ENCODE peak calls at places on chromosomes 3 and 15, in six cellular contexts. R is body of pancreas; P is tibial artery; Z is adrenal gland; S is CD8-positive, alpha-beta T cell; Y is mesenchymal stem cell. E is an unnamed sample.
A peak's percentile ranks its signal among the peaks of the same experiment; 100 is the strongest.

GRCh38 chr3:40765884-40766283 is 241.1 kb downstream of the ZNF621 start:
- DNase-seq in R (no peak), P (peak; percentile 31), Z (no peak), S (no peak), Y (no peak), E (no peak)

GRCh38 chr3:112000971-112001370 is 2.2 kb downstream of the TAGLN3 start:
- DNase-seq in R (no peak), P (no peak), Z (no peak), S (no peak), Y (no peak), E (peak; percentile 2)

GRCh38 chr3:188262913-188263683 is 109.1 kb downstream of the LPP start:
- DNase-seq in R (no peak), P (peak; percentile 60), Z (peak; percentile 44), S (no peak), Y (peak; percentile 91), E (peak; percentile 64)

GRCh38 chr3:141959531-141959920 is 83.1 kb downstream of the ATP1B3 start:
- DNase-seq in R (no peak), P (no peak), Z (no peak), S (no peak), Y (no peak), E (no peak)

GRCh38 chr3:10263549-10264363 is 15.5 kb downstream of the TATDN2 start:
- DNase-seq in R (peak; percentile 36), P (no peak), Z (peak; percentile 56), S (peak; percentile 72), Y (peak; percentile 80), E (no peak)

GRCh38 chr15:66702770-66703539 is 919 bp downstream of the SMAD6 start:
- DNase-seq in R (peak; percentile 13), P (no peak), Z (no peak), S (no peak), Y (peak; percentile 51), E (peak; percentile 44)

GRCh38 chr3:69724722-69725435 is 14.4 kb upstream of the MITF start:
- DNase-seq in R (no peak), P (no peak), Z (no peak), S (no peak), Y (peak; percentile 47), E (peak; percentile 49)

GRCh38 chr3:124483915-124484470 is 246.3 kb upstream of the UMPS start:
- DNase-seq in R (no peak), P (no peak), Z (no peak), S (no peak), Y (peak; percentile 7), E (no peak)

GRCh38 chr3:52794612-52795099 is at the start of gene ITIH3:
- DNase-seq in R (no peak), P (peak; percentile 39), Z (no peak), S (no peak), Y (no peak), E (no peak)

GRCh38 chr3:170499562-170500156 is 81.0 kb downstream of the CLDN11 start:
- DNase-seq in R (peak; percentile 36), P (peak; percentile 36), Z (peak; percentile 77), S (no peak), Y (no peak), E (no peak)

GRCh38 chr15:78046796-78047341 is 30.6 kb downstream of the TBC1D2B start:
- DNase-seq in R (peak; percentile 45), P (no peak), Z (no peak), S (peak; percentile 58), Y (peak; percentile 38), E (no peak)

GRCh38 chr15:37981781-37982180 is 47.3 kb downstream of the TMCO5A start:
- DNase-seq in R (no peak), P (no peak), Z (no peak), S (no peak), Y (peak; percentile 56), E (peak; percentile 11)

GRCh38 chr15:42880121-42880520 is 40.5 kb downstream of the TTBK2 start:
- DNase-seq in R (no peak), P (no peak), Z (no peak), S (no peak), Y (no peak), E (no peak)

GRCh38 chr3:6644070-6644929 is 216.6 kb upstream of the GRM7 start:
- DNase-seq in R (no peak), P (no peak), Z (no peak), S (no peak), Y (no peak), E (no peak)

GRCh38 chr15:25701716-25702465 is 161.2 kb downstream of the ATP10A start:
- DNase-seq in R (no peak), P (no peak), Z (no peak), S (no peak), Y (no peak), E (no peak)

GRCh38 chr3:4343258-4343657 is 40.1 kb downstream of the SETMAR start:
- DNase-seq in R (no peak), P (no peak), Z (no peak), S (no peak), Y (peak; percentile 60), E (no peak)
- H3K27ac ChIP-seq in R (no peak overlapping the region), P (no peak overlapping the region), Z (no peak overlapping the region), S (no peak overlapping the region), Y (no peak overlapping the region), E (no peak overlapping the region)

GRCh38 chr3:134360046-134360445 is 14.2 kb downstream of the AMOTL2 start:
- DNase-seq in R (no peak), P (no peak), Z (no peak), S (no peak), Y (no peak), E (no peak)

GRCh38 chr3:134361162-134361831 is 12.9 kb downstream of the AMOTL2 start:
- DNase-seq in R (no peak), P (no peak), Z (no peak), S (no peak), Y (no peak), E (no peak)

GRCh38 chr3:134357914-134358811 is 16.1 kb downstream of the AMOTL2 start:
- DNase-seq in R (peak; percentile 57), P (no peak), Z (peak; percentile 41), S (no peak), Y (peak; percentile 96), E (peak; percentile 89)

GRCh38 chr3:134357261-134357913 is 16.9 kb downstream of the AMOTL2 start:
- DNase-seq in R (no peak), P (no peak), Z (peak; percentile 37), S (no peak), Y (no peak), E (no peak)

DNA sequence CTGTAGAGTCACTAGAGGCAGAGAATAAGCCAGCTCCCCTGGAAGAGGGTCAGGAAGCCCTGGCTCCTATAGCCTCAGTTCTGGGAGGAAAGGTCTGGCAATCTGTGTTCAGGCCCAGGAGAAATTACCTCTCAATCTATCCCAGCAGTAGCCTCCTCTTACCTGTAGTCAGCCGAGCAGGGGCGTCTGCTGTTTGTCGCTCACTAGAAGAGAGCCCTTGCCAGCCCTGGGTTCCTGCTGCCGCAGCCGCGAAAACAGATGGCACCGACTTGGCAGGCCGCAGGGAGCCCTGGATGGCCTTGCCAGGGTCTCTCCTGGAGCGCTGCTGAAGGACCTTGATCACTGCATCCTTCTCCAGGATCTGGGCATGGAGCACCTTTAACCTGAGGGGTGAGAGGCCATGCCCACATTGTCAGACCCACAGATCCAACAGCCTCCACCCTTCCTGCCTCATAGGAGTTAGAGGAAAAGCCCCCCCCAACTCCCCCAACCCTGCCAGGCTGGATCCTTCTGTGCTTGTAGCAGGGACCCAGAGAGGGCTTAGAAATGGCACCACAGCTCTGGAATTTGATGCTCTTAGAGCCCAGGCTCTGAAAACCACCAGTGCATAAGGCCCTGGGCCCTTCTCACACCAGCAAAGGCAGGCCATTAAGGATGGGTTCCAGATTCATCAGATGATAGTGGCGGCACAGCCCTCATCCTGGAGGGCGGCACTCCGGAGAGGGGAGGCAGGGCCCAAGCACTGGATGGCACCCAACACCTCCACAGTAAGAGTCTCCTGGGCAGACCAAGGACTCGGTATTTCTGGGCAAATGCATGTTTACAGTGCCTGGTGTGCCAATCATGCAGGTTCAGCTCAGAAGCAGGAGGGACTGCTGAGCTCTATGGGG is 14.9 kb downstream of the AMOTL2 start:
- DNase-seq in R (no peak), P (no peak), Z (no peak), S (no peak), Y (no peak), E (no peak)
- H3K4me1 ChIP-seq in R (peaks cover 91% of the 10 kb centered on the region), P (peaks cover 98% of the 10 kb centered on the region), Z (peaks cover 50% of the 10 kb centered on the region), S (peaks cover 12% of the 10 kb centered on the region), Y (peaks cover 73% of the 10 kb centered on the region), E (peaks cover 84% of the 10 kb centered on the region)

DNA sequence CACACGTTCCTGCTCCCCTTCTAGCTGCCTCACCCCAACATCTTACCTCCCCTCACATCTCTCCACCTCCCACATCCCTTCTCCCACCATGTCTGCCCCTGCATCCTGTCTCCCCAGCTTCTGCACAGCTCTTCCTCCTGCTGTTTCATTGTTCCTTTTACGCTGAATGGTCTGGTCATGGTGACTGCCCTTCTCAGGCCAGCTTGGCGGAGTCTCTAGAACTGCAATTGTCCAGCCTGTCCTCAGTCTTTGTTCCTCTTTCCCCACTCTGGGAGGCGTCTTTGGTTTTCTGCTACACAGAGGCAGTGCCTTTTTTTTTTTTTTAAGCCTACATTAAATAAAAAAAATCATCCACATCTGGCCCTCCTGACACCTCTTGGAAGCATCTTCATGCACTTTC is 49.1 kb upstream of the SEC22A start:
- DNase-seq in R (peak; percentile 27), P (peak; percentile 37), Z (no peak), S (no peak), Y (no peak), E (no peak)
- H3K36me3 ChIP-seq in R (no peaks in the 10 kb centered on the region), P (peaks cover 28% of the 10 kb centered on the region), Z (no peaks in the 10 kb centered on the region), S (peaks cover 3% of the 10 kb centered on the region), Y (peaks cover 96% of the 10 kb centered on the region), E (no peaks in the 10 kb centered on the region)

GRCh38 chr15:40286061-40286532 is 3.2 kb upstream of the ANKRD63 start:
- DNase-seq in R (no peak), P (no peak), Z (no peak), S (no peak), Y (no peak), E (no peak)
- H3K27ac ChIP-seq in R (no peak overlapping the region), P (no peak overlapping the region), Z (no peak overlapping the region), S (no peak overlapping the region), Y (no peak overlapping the region), E (peak overlapping the region; percentile 53)

DNA sequence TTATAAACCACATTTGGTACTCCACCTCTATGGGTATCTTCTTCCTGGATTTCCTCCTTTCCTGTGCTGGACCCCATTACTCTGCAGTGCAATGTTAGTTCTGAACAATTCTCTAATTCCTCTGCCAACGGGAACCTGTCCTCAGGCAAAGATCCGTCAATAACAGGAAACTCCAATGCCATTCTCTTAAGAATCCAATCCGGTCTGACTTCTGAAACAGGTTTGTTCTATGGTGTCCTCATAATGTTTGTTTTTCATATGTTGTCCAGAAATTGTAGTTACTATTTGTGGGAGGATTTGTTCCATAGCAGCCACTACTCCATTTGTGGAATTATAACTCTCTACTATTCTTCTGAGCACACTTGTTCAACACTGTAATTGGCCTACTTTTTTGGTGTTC is 112.7 kb downstream of the TBL1XR1 start:
- DNase-seq in R (no peak), P (no peak), Z (no peak), S (no peak), Y (no peak), E (no peak)
- H3K4me1 ChIP-seq in R (no peaks in the 10 kb centered on the region), P (peaks cover 41% of the 10 kb centered on the region), Z (peaks cover 31% of the 10 kb centered on the region), S (peaks cover 11% of the 10 kb centered on the region), Y (peaks cover 3% of the 10 kb centered on the region), E (no peaks in the 10 kb centered on the region)

GRCh38 chr15:74032606-74033561 is 38.4 kb downstream of the PML start:
- DNase-seq in R (no peak), P (no peak), Z (no peak), S (no peak), Y (no peak), E (no peak)
- H3K36me3 ChIP-seq in R (no peaks in the 10 kb centered on the region), P (peaks cover 42% of the 10 kb centered on the region), Z (no peaks in the 10 kb centered on the region), S (peaks cover 27% of the 10 kb centered on the region), Y (peaks cover 95% of the 10 kb centered on the region), E (peaks cover 80% of the 10 kb centered on the region)

E was measured in SJSA1.